ENCODE peak calls at places on chromosomes 12 and 14, in seven cellular contexts. F is right lobe of liver, J is IMR-90, B is uterus, K is heart right ventricle, S is hepatocyte, N is upper lobe of right lung. D is an unnamed sample. For H3K36me3, the result is how much of the 10 kb centered on the place peaks cover.

GRCh38 chr12:114995891-114996290 is 311.9 kb upstream of the TBX3 start:
- DNase-seq in F (no peak), J (peak), B (peak), K (no peak), S (no peak), N (no peak), D (no peak)

GRCh38 chr14:99119554-99119953 is 152.4 kb downstream of the BCL11B start:
- DNase-seq in F (no peak), J (no peak), B (no peak), K (no peak), S (no peak), N (no peak), D (no peak)

GRCh38 chr14:73785336-73785833 is 66.2 kb upstream of the PTGR2 start:
- DNase-seq in F (peak), J (peak), B (peak), K (peak), S (peak), N (no peak), D (no peak)

GRCh38 chr14:22955702-22956575 is 951 bp downstream of the HAUS4 start:
- DNase-seq in F (no peak), J (no peak), B (no peak), K (no peak), S (peak), N (no peak), D (no peak)

GRCh38 chr14:56294125-56294524 is 175.9 kb downstream of the PELI2 start:
- DNase-seq in F (no peak), J (no peak), B (no peak), K (no peak), S (no peak), N (no peak), D (no peak)

GRCh38 chr14:52071675-52072074 is 2.8 kb upstream of the NID2 start:
- DNase-seq in F (no peak), J (peak), B (no peak), K (no peak), S (no peak), N (no peak), D (no peak)

GRCh38 chr14:97408937-97409860 is 612.0 kb downstream of the VRK1 start:
- DNase-seq in F (no peak), J (no peak), B (no peak), K (no peak), S (no peak), N (no peak), D (no peak)

GRCh38 chr12:120257041-120257821 is 8.3 kb downstream of the PXN start:
- DNase-seq in F (no peak), J (peak), B (peak), K (peak), S (peak), N (no peak), D (peak)

GRCh38 chr14:105252552-105253328 is 4.4 kb downstream of the BTBD6 start:
- DNase-seq in F (no peak), J (no peak), B (no peak), K (no peak), S (no peak), N (peak), D (no peak)

GRCh38 chr12:105949391-105949790 is 189.4 kb downstream of the NUAK1 start:
- DNase-seq in F (no peak), J (no peak), B (no peak), K (no peak), S (no peak), N (no peak), D (no peak)

GRCh38 chr12:86574143-86574542 is 318.0 kb upstream of the MGAT4C start:
- DNase-seq in F (no peak), J (no peak), B (no peak), K (no peak), S (no peak), N (no peak), D (no peak)

GRCh38 chr12:105676694-105677093 is 346.2 kb downstream of the C12orf75 start:
- DNase-seq in F (no peak), J (no peak), B (peak), K (peak), S (no peak), N (no peak), D (no peak)

GRCh38 chr14:75981426-75981825 is 369 bp downstream of the TGFB3 start:
- DNase-seq in F (no peak), J (no peak), B (peak), K (no peak), S (peak), N (no peak), D (no peak)

GRCh38 chr12:3753549-3754284 is 808 bp upstream of the CRACR2A start:
- DNase-seq in F (no peak), J (no peak), B (peak), K (peak), S (no peak), N (no peak), D (no peak)

GRCh38 chr12:24875014-24875413 is 73.9 kb downstream of the BCAT1 start:
- DNase-seq in F (no peak), J (no peak), B (no peak), K (no peak), S (no peak), N (no peak), D (no peak)

GRCh38 chr12:53063708-53064612 is 14.1 kb downstream of the TNS2 start:
- DNase-seq in F (no peak), J (peak), B (peak), K (peak), S (peak), N (peak), D (no peak)

GRCh38 chr14:54633076-54633475 is 66.1 kb downstream of the SAMD4A start:
- DNase-seq in F (no peak), J (no peak), B (no peak), K (no peak), S (no peak), N (no peak), D (no peak)

GRCh38 chr14:62103497-62103896 is 341.3 kb downstream of the SNAPC1 start:
- DNase-seq in F (no peak), J (no peak), B (no peak), K (no peak), S (no peak), N (no peak), D (no peak)

GRCh38 chr14:62098357-62098756 is 336.1 kb downstream of the SNAPC1 start:
- DNase-seq in F (no peak), J (no peak), B (no peak), K (no peak), S (no peak), N (no peak), D (no peak)

GRCh38 chr14:62101189-62101588 is 339.0 kb downstream of the SNAPC1 start:
- DNase-seq in F (no peak), J (no peak), B (no peak), K (no peak), S (no peak), N (no peak), D (no peak)

GRCh38 chr14:62099091-62099490 is 336.9 kb downstream of the SNAPC1 start:
- DNase-seq in F (no peak), J (no peak), B (no peak), K (no peak), S (no peak), N (no peak), D (no peak)

GRCh38 chr14:62101650-62102355 is 339.6 kb downstream of the SNAPC1 start:
- DNase-seq in F (no peak), J (no peak), B (no peak), K (no peak), S (no peak), N (no peak), D (no peak)
- H3K36me3 ChIP-seq in F (under half), J (under half), B (under half), K (under half), S (under half), N (under half), D (under half)

GRCh38 chr14:46344327-46344937 is 307.1 kb downstream of the RPL10L start:
- DNase-seq in F (no peak), J (no peak), B (no peak), K (no peak), S (peak), N (no peak), D (no peak)
- TF ChIP-seq CTCF in F (peak), J (peak), B (peak), K (peak), S (peak), N (peak), D (peak)

GRCh38 chr14:21428930-21429329 is 27.0 kb downstream of the CHD8 start:
- DNase-seq in F (no peak), J (no peak), B (no peak), K (peak), S (no peak), N (no peak), D (no peak)
- H3K36me3 ChIP-seq in F (half or more), J (half or more), B (under half), K (half or more), S (under half), N (half or more), D (half or more)

DNA sequence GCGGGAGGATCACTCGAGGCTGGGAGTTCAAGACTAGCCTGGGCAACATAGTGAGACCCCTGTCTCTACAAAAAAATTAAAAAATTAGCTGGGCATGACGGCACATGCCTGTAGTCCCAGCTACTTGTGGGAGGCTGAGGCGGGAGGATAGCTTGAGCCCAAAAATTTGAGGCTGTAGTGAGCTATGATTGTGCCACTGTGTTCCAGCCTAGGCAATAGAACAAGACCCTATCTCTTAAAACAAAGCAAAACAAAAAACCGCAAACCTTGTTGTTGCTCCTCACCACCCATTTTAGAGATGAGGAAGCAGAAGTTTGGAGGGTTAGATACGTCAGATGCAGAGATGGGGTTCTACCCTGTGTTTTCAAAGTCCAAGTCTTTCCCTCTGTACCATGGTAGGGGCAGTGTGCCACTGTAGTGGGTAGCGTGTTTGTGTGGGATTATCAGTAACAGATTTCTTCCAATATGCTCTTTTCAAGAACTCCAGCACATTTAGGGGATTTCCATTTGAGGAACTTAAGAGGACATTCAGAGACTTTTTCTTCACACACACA is 186.4 kb downstream of the CHST11 start:
- DNase-seq in F (no peak), J (no peak), B (no peak), K (no peak), S (no peak), N (no peak), D (no peak)
- TF ChIP-seq CTCF in F (no peak), J (no peak), B (no peak), K (no peak), S (no peak), N (no peak), D (no peak)

DNA sequence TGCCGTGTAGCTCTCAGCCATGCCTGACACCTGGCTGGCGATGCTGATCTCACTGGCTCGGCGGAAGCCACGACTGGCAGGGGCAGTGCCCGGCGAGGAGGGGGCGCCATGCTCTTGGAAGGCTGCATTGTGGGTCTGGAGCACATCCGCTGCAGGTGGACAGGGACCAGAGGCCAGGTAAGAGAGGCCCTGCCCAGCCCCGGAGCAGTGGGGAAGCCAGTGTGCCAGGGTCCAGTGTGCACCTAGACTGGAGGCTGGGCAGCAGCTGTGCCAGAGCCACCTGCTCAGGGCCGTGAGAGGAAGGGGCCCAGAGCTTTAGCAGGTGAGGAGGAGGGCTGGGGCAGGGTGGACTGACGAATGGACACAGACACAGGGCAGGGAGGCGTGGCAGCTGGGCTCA is 10.1 kb downstream of the ARL6IP4 start:
- DNase-seq in F (no peak), J (no peak), B (no peak), K (no peak), S (no peak), N (no peak), D (no peak)
- H3K36me3 ChIP-seq in F (under half), J (under half), B (under half), K (half or more), S (under half), N (under half), D (under half)

GRCh38 chr12:113955109-113955970 is 10.8 kb downstream of the RBM19 start:
- DNase-seq in F (no peak), J (peak), B (no peak), K (no peak), S (peak), N (no peak), D (no peak)
- TF ChIP-seq CTCF in F (peak), J (peak), B (no peak), K (no peak), S (peak), N (peak), D (peak)

GRCh38 chr12:76855266-76855665 is 23.6 kb downstream of the CSRP2 start:
- DNase-seq in F (no peak), J (no peak), B (no peak), K (no peak), S (no peak), N (no peak), D (no peak)

GRCh38 chr12:76859621-76860020 is 19.2 kb downstream of the CSRP2 start:
- DNase-seq in F (no peak), J (no peak), B (no peak), K (no peak), S (no peak), N (no peak), D (no peak)

GRCh38 chr12:76860301-76860700 is 18.5 kb downstream of the CSRP2 start:
- DNase-seq in F (no peak), J (no peak), B (no peak), K (no peak), S (no peak), N (no peak), D (no peak)

DNA sequence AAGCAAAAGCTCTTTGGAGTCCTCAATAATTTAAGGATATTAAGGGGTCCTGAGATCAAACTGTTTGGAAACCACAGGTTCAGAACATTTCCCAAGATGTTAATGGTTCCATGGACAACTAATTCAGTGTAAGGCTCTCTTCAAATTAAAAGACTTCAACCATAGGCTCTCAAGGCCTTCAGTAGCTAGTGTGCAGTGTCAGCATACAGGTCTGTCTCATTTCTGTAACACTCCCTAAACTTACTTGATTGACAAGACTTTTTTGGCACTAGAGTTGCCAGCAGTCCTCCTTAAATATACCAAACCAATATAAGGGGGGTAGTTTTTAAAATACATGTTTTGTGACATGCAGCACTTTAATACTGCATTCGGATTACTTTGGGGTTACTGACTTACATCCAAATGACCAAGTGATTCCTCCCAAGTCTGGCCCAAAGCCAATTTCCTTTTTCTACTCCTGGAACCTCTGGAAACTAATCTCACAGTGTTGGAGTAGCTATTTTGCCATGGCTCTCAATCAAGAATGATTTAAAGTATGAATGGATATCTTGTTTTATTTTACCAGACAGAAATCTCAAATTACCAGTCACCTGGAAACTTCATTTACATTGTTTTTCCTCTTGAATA is 22.7 kb downstream of the CSRP2 start:
- DNase-seq in F (no peak), J (no peak), B (no peak), K (no peak), S (no peak), N (no peak), D (no peak)
- H3K36me3 ChIP-seq in F (under half), J (under half), B (under half), K (half or more), S (under half), N (under half), D (under half)

DNA sequence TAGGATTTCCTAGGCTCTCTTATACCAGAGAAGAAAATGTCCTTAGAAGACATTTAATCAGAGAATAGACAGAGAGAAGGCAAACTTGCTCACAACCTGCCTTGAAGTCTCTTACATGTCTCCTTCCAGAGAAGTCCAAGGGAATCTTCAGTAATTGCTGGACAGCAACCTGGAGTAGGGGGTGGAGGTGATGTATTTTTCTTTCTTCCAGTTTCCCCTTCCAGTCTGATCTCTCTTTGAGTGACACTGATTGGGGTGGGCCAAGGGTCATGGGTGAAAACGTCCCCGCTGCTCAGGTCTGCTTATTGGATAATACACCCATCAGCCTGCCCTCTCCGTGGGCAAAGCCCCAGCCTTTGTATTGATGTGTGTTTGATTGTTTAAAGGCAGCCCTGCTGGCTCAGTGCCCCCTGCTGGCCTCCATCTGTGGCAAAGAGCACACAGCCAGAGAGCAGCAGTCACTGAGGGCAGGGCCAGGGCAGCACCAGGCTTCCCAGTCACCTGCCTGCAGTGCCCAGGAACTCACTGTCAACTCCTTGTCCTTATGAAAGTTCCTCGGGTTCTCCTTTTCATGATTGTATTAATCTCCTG is 35.7 kb upstream of the ATP2A2 start:
- DNase-seq in F (peak), J (no peak), B (no peak), K (no peak), S (no peak), N (peak), D (no peak)
- TF ChIP-seq CTCF in F (peak), J (peak), B (no peak), K (peak), S (peak), N (peak), D (peak)